ENCODE peak calls at places on chromosome 4, in seven cellular contexts. One of them, this sample, is unnamed.

GRCh38 chr4:81260443-81261102 is 45.6 kb upstream of the PRKG2 start:
- DNase-seq in Kasumi-1: peak
- DNase-seq in fibroblast of mammary gland: peak
- DNase-seq in effector memory CD8-positive, alpha-beta T cell: no peak
- DNase-seq in Right ventricle myocardium superior: no peak
- DNase-seq in NCI-H345: no peak
- DNase-seq in activated T-cell treated with anti-CD3 and anti-CD28 coated beads for 48 hours: no peak
- DNase-seq in this sample: peak

GRCh38 chr4:87108142-87108546 is 112.3 kb downstream of the KLHL8 start:
- DNase-seq in Kasumi-1: no peak
- DNase-seq in fibroblast of mammary gland: peak
- DNase-seq in effector memory CD8-positive, alpha-beta T cell: no peak
- DNase-seq in Right ventricle myocardium superior: no peak
- DNase-seq in NCI-H345: no peak
- DNase-seq in activated T-cell treated with anti-CD3 and anti-CD28 coated beads for 48 hours: no peak
- DNase-seq in this sample: peak

GRCh38 chr4:151807220-151807619 is 46.4 kb upstream of the GATB start:
- DNase-seq in Kasumi-1: no peak
- DNase-seq in fibroblast of mammary gland: no peak
- DNase-seq in effector memory CD8-positive, alpha-beta T cell: no peak
- DNase-seq in Right ventricle myocardium superior: peak
- DNase-seq in NCI-H345: no peak
- DNase-seq in activated T-cell treated with anti-CD3 and anti-CD28 coated beads for 48 hours: no peak
- DNase-seq in this sample: no peak

GRCh38 chr4:10123227-10124101 is 6.9 kb upstream of the WDR1 start:
- DNase-seq in Kasumi-1: peak
- DNase-seq in fibroblast of mammary gland: peak
- DNase-seq in effector memory CD8-positive, alpha-beta T cell: no peak
- DNase-seq in Right ventricle myocardium superior: peak
- DNase-seq in NCI-H345: no peak
- DNase-seq in activated T-cell treated with anti-CD3 and anti-CD28 coated beads for 48 hours: no peak
- DNase-seq in this sample: no peak

GRCh38 chr4:93199492-93199891 is 629.1 kb upstream of the ATOH1 start:
- DNase-seq in Kasumi-1: peak
- DNase-seq in fibroblast of mammary gland: peak
- DNase-seq in effector memory CD8-positive, alpha-beta T cell: no peak
- DNase-seq in Right ventricle myocardium superior: no peak
- DNase-seq in NCI-H345: peak
- DNase-seq in activated T-cell treated with anti-CD3 and anti-CD28 coated beads for 48 hours: no peak
- DNase-seq in this sample: peak

GRCh38 chr4:38621004-38621684 is 42.9 kb upstream of the KLF3 start:
- DNase-seq in Kasumi-1: no peak
- DNase-seq in fibroblast of mammary gland: peak
- DNase-seq in effector memory CD8-positive, alpha-beta T cell: no peak
- DNase-seq in Right ventricle myocardium superior: no peak
- DNase-seq in NCI-H345: peak
- DNase-seq in activated T-cell treated with anti-CD3 and anti-CD28 coated beads for 48 hours: no peak
- DNase-seq in this sample: peak

GRCh38 chr4:4677825-4678522 is 136.1 kb upstream of the STX18 start:
- DNase-seq in Kasumi-1: no peak
- DNase-seq in fibroblast of mammary gland: peak
- DNase-seq in effector memory CD8-positive, alpha-beta T cell: no peak
- DNase-seq in Right ventricle myocardium superior: no peak
- DNase-seq in NCI-H345: no peak
- DNase-seq in activated T-cell treated with anti-CD3 and anti-CD28 coated beads for 48 hours: no peak
- DNase-seq in this sample: no peak

GRCh38 chr4:118173956-118174355 is 139.7 kb downstream of the NDST3 start:
- DNase-seq in Kasumi-1: peak
- DNase-seq in fibroblast of mammary gland: peak
- DNase-seq in effector memory CD8-positive, alpha-beta T cell: no peak
- DNase-seq in Right ventricle myocardium superior: no peak
- DNase-seq in NCI-H345: no peak
- DNase-seq in activated T-cell treated with anti-CD3 and anti-CD28 coated beads for 48 hours: no peak
- DNase-seq in this sample: peak

GRCh38 chr4:26267087-26267486 is 53.7 kb upstream of the RBPJ start:
- DNase-seq in Kasumi-1: no peak
- DNase-seq in fibroblast of mammary gland: peak
- DNase-seq in effector memory CD8-positive, alpha-beta T cell: no peak
- DNase-seq in Right ventricle myocardium superior: peak
- DNase-seq in NCI-H345: no peak
- DNase-seq in activated T-cell treated with anti-CD3 and anti-CD28 coated beads for 48 hours: no peak
- DNase-seq in this sample: no peak

GRCh38 chr4:97639961-97640360 is 503.3 kb downstream of the STPG2 start:
- DNase-seq in Kasumi-1: no peak
- DNase-seq in fibroblast of mammary gland: no peak
- DNase-seq in effector memory CD8-positive, alpha-beta T cell: no peak
- DNase-seq in Right ventricle myocardium superior: no peak
- DNase-seq in NCI-H345: no peak
- DNase-seq in activated T-cell treated with anti-CD3 and anti-CD28 coated beads for 48 hours: no peak
- DNase-seq in this sample: no peak

GRCh38 chr4:119858176-119858575 is 208.5 kb downstream of the MAD2L1 start:
- DNase-seq in Kasumi-1: no peak
- DNase-seq in fibroblast of mammary gland: no peak
- DNase-seq in effector memory CD8-positive, alpha-beta T cell: no peak
- DNase-seq in Right ventricle myocardium superior: no peak
- DNase-seq in NCI-H345: no peak
- DNase-seq in activated T-cell treated with anti-CD3 and anti-CD28 coated beads for 48 hours: no peak
- DNase-seq in this sample: peak

GRCh38 chr4:150695162-150695561 is 113.2 kb downstream of the MAB21L2 start:
- DNase-seq in Kasumi-1: no peak
- DNase-seq in fibroblast of mammary gland: no peak
- DNase-seq in effector memory CD8-positive, alpha-beta T cell: no peak
- DNase-seq in Right ventricle myocardium superior: no peak
- DNase-seq in NCI-H345: no peak
- DNase-seq in activated T-cell treated with anti-CD3 and anti-CD28 coated beads for 48 hours: no peak
- DNase-seq in this sample: no peak

GRCh38 chr4:8230033-8230432 is 30.9 kb downstream of the SH3TC1 start:
- DNase-seq in Kasumi-1: no peak
- DNase-seq in fibroblast of mammary gland: no peak
- DNase-seq in effector memory CD8-positive, alpha-beta T cell: no peak
- DNase-seq in Right ventricle myocardium superior: no peak
- DNase-seq in NCI-H345: no peak
- DNase-seq in activated T-cell treated with anti-CD3 and anti-CD28 coated beads for 48 hours: no peak
- DNase-seq in this sample: no peak

GRCh38 chr4:141090473-141090872 is 42.8 kb downstream of the RNF150 start:
- DNase-seq in Kasumi-1: no peak
- DNase-seq in fibroblast of mammary gland: no peak
- DNase-seq in effector memory CD8-positive, alpha-beta T cell: no peak
- DNase-seq in Right ventricle myocardium superior: no peak
- DNase-seq in NCI-H345: no peak
- DNase-seq in activated T-cell treated with anti-CD3 and anti-CD28 coated beads for 48 hours: no peak
- DNase-seq in this sample: no peak

GRCh38 chr4:89290727-89291126 is 16.9 kb downstream of the GPRIN3 start:
- DNase-seq in Kasumi-1: no peak
- DNase-seq in fibroblast of mammary gland: peak
- DNase-seq in effector memory CD8-positive, alpha-beta T cell: no peak
- DNase-seq in Right ventricle myocardium superior: no peak
- DNase-seq in NCI-H345: no peak
- DNase-seq in activated T-cell treated with anti-CD3 and anti-CD28 coated beads for 48 hours: no peak
- DNase-seq in this sample: no peak

GRCh38 chr4:91812319-91812718 is 491.4 kb upstream of the GRID2 start:
- DNase-seq in Kasumi-1: no peak
- DNase-seq in fibroblast of mammary gland: no peak
- DNase-seq in effector memory CD8-positive, alpha-beta T cell: no peak
- DNase-seq in Right ventricle myocardium superior: no peak
- DNase-seq in NCI-H345: no peak
- DNase-seq in activated T-cell treated with anti-CD3 and anti-CD28 coated beads for 48 hours: no peak
- DNase-seq in this sample: no peak

GRCh38 chr4:4784379-4784778 is 75.1 kb upstream of the MSX1 start:
- DNase-seq in Kasumi-1: no peak
- DNase-seq in fibroblast of mammary gland: no peak
- DNase-seq in effector memory CD8-positive, alpha-beta T cell: no peak
- DNase-seq in Right ventricle myocardium superior: no peak
- DNase-seq in NCI-H345: no peak
- DNase-seq in activated T-cell treated with anti-CD3 and anti-CD28 coated beads for 48 hours: no peak
- DNase-seq in this sample: no peak

GRCh38 chr4:127249066-127249766 is 383.5 kb upstream of the INTU start:
- DNase-seq in Kasumi-1: peak
- DNase-seq in fibroblast of mammary gland: peak
- DNase-seq in effector memory CD8-positive, alpha-beta T cell: no peak
- DNase-seq in Right ventricle myocardium superior: no peak
- DNase-seq in NCI-H345: no peak
- DNase-seq in activated T-cell treated with anti-CD3 and anti-CD28 coated beads for 48 hours: no peak
- DNase-seq in this sample: peak

GRCh38 chr4:8146158-8146557 is 12.5 kb downstream of the ABLIM2 start:
- DNase-seq in Kasumi-1: no peak
- DNase-seq in fibroblast of mammary gland: no peak
- DNase-seq in effector memory CD8-positive, alpha-beta T cell: no peak
- DNase-seq in Right ventricle myocardium superior: no peak
- DNase-seq in NCI-H345: no peak
- DNase-seq in activated T-cell treated with anti-CD3 and anti-CD28 coated beads for 48 hours: no peak
- DNase-seq in this sample: no peak

GRCh38 chr4:151715881-151716280 is 44.9 kb downstream of the GATB start:
- DNase-seq in Kasumi-1: no peak
- DNase-seq in fibroblast of mammary gland: no peak
- DNase-seq in effector memory CD8-positive, alpha-beta T cell: no peak
- DNase-seq in Right ventricle myocardium superior: no peak
- DNase-seq in NCI-H345: peak
- DNase-seq in activated T-cell treated with anti-CD3 and anti-CD28 coated beads for 48 hours: no peak
- DNase-seq in this sample: no peak

GRCh38 chr4:88661724-88662123 is 35.9 kb downstream of the NAP1L5 start:
- DNase-seq in Kasumi-1: no peak
- DNase-seq in fibroblast of mammary gland: peak
- DNase-seq in effector memory CD8-positive, alpha-beta T cell: no peak
- DNase-seq in Right ventricle myocardium superior: no peak
- DNase-seq in NCI-H345: no peak
- DNase-seq in activated T-cell treated with anti-CD3 and anti-CD28 coated beads for 48 hours: no peak
- DNase-seq in this sample: peak

GRCh38 chr4:2570551-2571222 is 34.2 kb downstream of the FAM193A start:
- DNase-seq in Kasumi-1: no peak
- DNase-seq in fibroblast of mammary gland: no peak
- DNase-seq in effector memory CD8-positive, alpha-beta T cell: peak
- DNase-seq in Right ventricle myocardium superior: peak
- DNase-seq in NCI-H345: no peak
- DNase-seq in activated T-cell treated with anti-CD3 and anti-CD28 coated beads for 48 hours: peak
- DNase-seq in this sample: no peak

GRCh38 chr4:176794651-176795050 is 1.9 kb upstream of the VEGFC start:
- DNase-seq in Kasumi-1: no peak
- DNase-seq in fibroblast of mammary gland: no peak
- DNase-seq in effector memory CD8-positive, alpha-beta T cell: no peak
- DNase-seq in Right ventricle myocardium superior: no peak
- DNase-seq in NCI-H345: no peak
- DNase-seq in activated T-cell treated with anti-CD3 and anti-CD28 coated beads for 48 hours: no peak
- DNase-seq in this sample: no peak

GRCh38 chr4:147118523-147118922 is 172.9 kb upstream of the TTC29 start:
- DNase-seq in Kasumi-1: no peak
- DNase-seq in fibroblast of mammary gland: peak
- DNase-seq in effector memory CD8-positive, alpha-beta T cell: no peak
- DNase-seq in Right ventricle myocardium superior: no peak
- DNase-seq in NCI-H345: no peak
- DNase-seq in activated T-cell treated with anti-CD3 and anti-CD28 coated beads for 48 hours: no peak
- DNase-seq in this sample: peak

GRCh38 chr4:175531405-175532091 is 280.5 kb downstream of the GPM6A start:
- DNase-seq in Kasumi-1: no peak
- DNase-seq in fibroblast of mammary gland: peak
- DNase-seq in effector memory CD8-positive, alpha-beta T cell: no peak
- DNase-seq in Right ventricle myocardium superior: no peak
- DNase-seq in NCI-H345: no peak
- DNase-seq in activated T-cell treated with anti-CD3 and anti-CD28 coated beads for 48 hours: no peak
- DNase-seq in this sample: peak

GRCh38 chr4:4302001-4302400 is 11.9 kb downstream of the ZBTB49 start:
- DNase-seq in Kasumi-1: no peak
- DNase-seq in fibroblast of mammary gland: no peak
- DNase-seq in effector memory CD8-positive, alpha-beta T cell: no peak
- DNase-seq in Right ventricle myocardium superior: no peak
- DNase-seq in NCI-H345: no peak
- DNase-seq in activated T-cell treated with anti-CD3 and anti-CD28 coated beads for 48 hours: no peak
- DNase-seq in this sample: no peak

GRCh38 chr4:174948826-174949225 is 30.7 kb downstream of the ADAM29 start:
- DNase-seq in Kasumi-1: no peak
- DNase-seq in fibroblast of mammary gland: no peak
- DNase-seq in effector memory CD8-positive, alpha-beta T cell: no peak
- DNase-seq in Right ventricle myocardium superior: no peak
- DNase-seq in NCI-H345: no peak
- DNase-seq in activated T-cell treated with anti-CD3 and anti-CD28 coated beads for 48 hours: no peak
- DNase-seq in this sample: no peak

GRCh38 chr4:8278421-8279287 is 9.1 kb downstream of the HTRA3 start:
- DNase-seq in Kasumi-1: peak
- DNase-seq in fibroblast of mammary gland: peak
- DNase-seq in effector memory CD8-positive, alpha-beta T cell: no peak
- DNase-seq in Right ventricle myocardium superior: peak
- DNase-seq in NCI-H345: no peak
- DNase-seq in activated T-cell treated with anti-CD3 and anti-CD28 coated beads for 48 hours: no peak
- DNase-seq in this sample: peak

GRCh38 chr4:74874785-74875367 is 58.0 kb upstream of the PARM1 start:
- DNase-seq in Kasumi-1: peak
- DNase-seq in fibroblast of mammary gland: peak
- DNase-seq in effector memory CD8-positive, alpha-beta T cell: peak
- DNase-seq in Right ventricle myocardium superior: no peak
- DNase-seq in NCI-H345: peak
- DNase-seq in activated T-cell treated with anti-CD3 and anti-CD28 coated beads for 48 hours: no peak
- DNase-seq in this sample: peak

GRCh38 chr4:109977854-109978501 is 65.3 kb downstream of the EGF start:
- DNase-seq in Kasumi-1: peak
- DNase-seq in fibroblast of mammary gland: peak
- DNase-seq in effector memory CD8-positive, alpha-beta T cell: no peak
- DNase-seq in Right ventricle myocardium superior: no peak
- DNase-seq in NCI-H345: peak
- DNase-seq in activated T-cell treated with anti-CD3 and anti-CD28 coated beads for 48 hours: no peak
- DNase-seq in this sample: peak

GRCh38 chr4:5137927-5138326 is 86.6 kb downstream of the STK32B start:
- DNase-seq in Kasumi-1: no peak
- DNase-seq in fibroblast of mammary gland: no peak
- DNase-seq in effector memory CD8-positive, alpha-beta T cell: no peak
- DNase-seq in Right ventricle myocardium superior: no peak
- DNase-seq in NCI-H345: no peak
- DNase-seq in activated T-cell treated with anti-CD3 and anti-CD28 coated beads for 48 hours: no peak
- DNase-seq in this sample: no peak

This sample was measured in MCF 10A.